ENCODE peak calls at places on chromosomes 11 and 22, in four cellular contexts. C is heart left ventricle, B is brain microvascular endothelial cell, X is cardiac muscle cell. Q is an unnamed sample.
A peak's percentile ranks its signal among the peaks of the same experiment; 100 is the strongest.

GRCh38 chr22:50035131-50035881 is 22.7 kb upstream of the IL17REL start:
- DNase-seq in X (no peak), C (no peak), B (no peak), Q (no peak)

GRCh38 chr11:45087301-45087700 is 59.1 kb upstream of the PRDM11 start:
- DNase-seq in B (peak; percentile 34), C (no peak), X (no peak), Q (no peak)

GRCh38 chr11:31870609-31871309 is 59.6 kb upstream of the PAX6 start:
- DNase-seq in X (peak; percentile 70), B (peak; percentile 39), C (peak; percentile 13), Q (peak; percentile 53)

GRCh38 chr11:20397281-20397680 is 9.8 kb downstream of the PRMT3 start:
- DNase-seq in X (peak; percentile 36), B (peak; percentile 47), C (no peak), Q (no peak)

GRCh38 chr11:20045098-20045688 is 115.1 kb downstream of the DBX1 start:
- DNase-seq in X (no peak), C (peak; percentile 78), B (no peak), Q (no peak)

GRCh38 chr22:31230155-31230870 is 18.2 kb downstream of the LIMK2 start:
- DNase-seq in B (no peak), X (no peak), C (no peak), Q (no peak)

GRCh38 chr11:67302571-67303131 is 679 bp upstream of the SSH3 start:
- DNase-seq in C (peak; percentile 43), B (peak; percentile 17), X (peak; percentile 39), Q (no peak)

GRCh38 chr22:46070215-46070721 is 80.1 kb upstream of the PPARA start:
- DNase-seq in B (no peak), C (peak; percentile 68), X (peak; percentile 16), Q (peak; percentile 94)

GRCh38 chr11:35714882-35715612 is 52.5 kb downstream of the TRIM44 start:
- DNase-seq in B (peak; percentile 86), C (no peak), X (no peak), Q (no peak)

GRCh38 chr11:74611369-74611861 is 19.0 kb downstream of the POLD3 start:
- DNase-seq in B (no peak), X (peak; percentile 18), C (no peak), Q (no peak)

GRCh38 chr11:8759634-8760033 is 77.0 kb downstream of the RPL27A start:
- DNase-seq in C (no peak), B (no peak), X (no peak), Q (peak; percentile 70)

GRCh38 chr11:34997872-34998548 is 81.6 kb downstream of the PDHX start:
- DNase-seq in B (no peak), C (no peak), X (no peak), Q (no peak)

GRCh38 chr11:103067118-103067517 is 24.8 kb downstream of the DCUN1D5 start:
- DNase-seq in C (no peak), X (no peak), B (no peak), Q (no peak)

GRCh38 chr11:40037005-40037404 is 1422.4 kb downstream of the LRRC4C start:
- DNase-seq in B (no peak), X (peak; percentile 30), C (no peak), Q (no peak)

GRCh38 chr11:848380-848931 is 5.8 kb downstream of the TSPAN4 start:
- DNase-seq in C (no peak), B (no peak), X (peak; percentile 61), Q (no peak)

DNA sequence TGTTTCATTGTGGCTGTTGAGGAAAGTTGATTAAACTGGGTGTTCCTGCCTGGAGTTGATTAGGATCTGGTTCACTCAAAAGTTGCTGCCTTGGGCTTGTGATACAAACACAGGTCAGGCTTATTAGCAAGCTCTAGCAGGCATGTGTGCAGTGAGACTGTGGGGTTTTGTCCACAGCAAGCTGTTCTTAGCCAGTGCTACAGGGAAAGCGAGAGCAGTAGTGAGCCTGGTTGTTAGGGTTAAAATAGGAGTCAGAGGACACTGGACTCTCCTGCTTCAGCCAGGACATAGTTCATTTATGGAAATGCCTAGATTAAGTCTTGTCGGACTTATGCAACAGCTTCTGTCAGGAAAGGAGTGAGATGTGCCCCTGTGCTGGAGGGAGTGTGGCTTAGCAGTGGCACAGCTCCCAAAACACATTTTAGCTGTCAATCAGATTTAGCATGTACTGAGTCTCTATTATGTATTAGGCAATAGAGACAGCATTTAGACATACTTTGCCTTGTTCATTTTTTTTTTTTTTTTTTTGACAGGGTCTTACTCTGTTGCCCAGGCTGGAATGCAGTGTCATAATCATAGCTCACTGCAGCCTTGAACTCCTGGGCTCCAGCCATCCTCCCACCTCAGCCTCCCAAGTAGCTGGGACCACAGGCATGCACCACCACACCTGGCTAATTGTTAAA is 8.7 kb downstream of the SNRPD3 start:
- DNase-seq in X (no peak), C (peak; percentile 53), B (no peak), Q (no peak)
- H3K36me3 ChIP-seq in X (peaks cover 18% of the 10 kb centered on the region), C (peaks cover 2% of the 10 kb centered on the region), B (peaks cover 32% of the 10 kb centered on the region), Q (peaks cover 5% of the 10 kb centered on the region)

GRCh38 chr22:29689201-29689871 is 30.5 kb upstream of the CABP7 start:
- DNase-seq in X (no peak), C (no peak), B (no peak), Q (no peak)

GRCh38 chr22:29691636-29692326 is 28.0 kb upstream of the CABP7 start:
- DNase-seq in B (no peak), X (no peak), C (no peak), Q (no peak)

GRCh38 chr22:29692327-29692640 is 27.5 kb upstream of the CABP7 start:
- DNase-seq in X (no peak), B (no peak), C (no peak), Q (no peak)

GRCh38 chr22:29690481-29690880 is 29.3 kb upstream of the CABP7 start:
- DNase-seq in C (no peak), X (no peak), B (no peak), Q (no peak)

DNA sequence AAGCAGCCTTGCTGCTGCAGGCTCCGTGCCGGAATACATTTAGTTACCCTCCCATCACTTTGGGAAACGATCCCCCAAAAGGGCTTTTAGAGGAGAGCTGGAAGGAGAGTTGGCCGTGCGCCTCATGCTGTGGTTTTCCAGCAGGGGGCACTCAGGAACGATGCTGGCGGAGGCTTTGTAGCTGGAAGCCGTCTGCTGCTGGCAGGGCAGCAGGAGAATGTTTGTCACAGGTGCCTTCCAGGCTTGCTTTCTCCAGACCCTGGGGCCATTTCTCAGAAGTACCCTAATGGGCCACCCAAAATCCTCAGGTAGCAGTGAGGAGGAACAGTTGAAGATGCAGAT is 30.0 kb upstream of the CABP7 start:
- DNase-seq in C (peak; percentile 45), X (peak; percentile 75), B (peak; percentile 22), Q (peak; percentile 67)
- TF ChIP-seq CTCF in C (peak; percentile 74), X (peak; percentile 83), B (peak; percentile 93), Q (peak; percentile 79)

DNA sequence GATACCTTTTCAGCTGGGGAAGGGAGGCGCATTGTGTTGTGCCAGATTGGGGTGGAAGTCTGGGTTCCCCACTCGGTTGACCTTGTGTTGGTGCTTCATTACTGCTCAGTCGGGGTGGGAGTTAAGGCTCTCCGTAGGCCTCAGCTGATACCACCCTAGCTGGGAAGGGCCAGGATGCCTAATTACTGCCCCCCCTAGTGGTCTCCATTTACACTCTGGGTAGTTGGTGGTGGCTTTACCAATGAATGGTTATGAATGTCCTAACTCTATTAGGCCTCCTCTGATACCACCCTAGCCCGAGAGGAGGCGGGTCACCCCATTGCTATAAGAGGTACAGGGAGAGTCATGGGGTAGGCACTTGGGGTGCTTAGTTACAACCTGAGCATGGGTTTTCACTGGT is 27.5 kb upstream of the HIKESHI start:
- DNase-seq in B (no peak), X (peak; percentile 34), C (no peak), Q (no peak)
- H3K36me3 ChIP-seq in B (no peaks in the 10 kb centered on the region), X (peaks cover 18% of the 10 kb centered on the region), C (peaks cover 12% of the 10 kb centered on the region), Q (peaks cover 45% of the 10 kb centered on the region)

GRCh38 chr11:122656631-122657101 is 1.1 kb downstream of the UBASH3B start:
- DNase-seq in X (peak; percentile 24), C (peak; percentile 44), B (no peak), Q (peak; percentile 66)
- TF ChIP-seq CTCF in X (no peak), C (no peak), B (peak; percentile 19), Q (no peak)

DNA sequence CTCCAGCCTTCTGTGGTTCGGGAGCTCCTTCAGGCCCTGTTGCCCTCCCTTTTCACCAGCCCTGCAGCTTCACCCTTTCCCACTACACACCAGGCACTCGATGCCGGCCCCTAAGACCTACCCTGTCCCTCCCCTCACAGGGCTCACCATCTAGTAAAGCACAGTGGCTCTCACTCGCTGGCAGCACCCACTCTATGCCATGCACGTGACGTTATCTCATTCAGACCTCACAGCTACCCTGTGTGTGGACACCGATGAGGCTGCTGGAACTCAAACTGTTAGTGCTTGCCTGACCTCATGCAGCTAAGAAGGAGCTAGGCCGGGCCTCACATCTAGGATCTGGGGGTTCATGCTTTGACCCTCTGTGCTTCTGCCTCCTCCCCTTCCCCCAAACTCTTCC is 45.5 kb downstream of the SCN3B start:
- DNase-seq in C (no peak), B (no peak), X (no peak), Q (no peak)
- H3K36me3 ChIP-seq in C (no peaks in the 10 kb centered on the region), B (peaks cover 7% of the 10 kb centered on the region), X (peaks cover 35% of the 10 kb centered on the region), Q (peaks cover 58% of the 10 kb centered on the region)

GRCh38 chr11:10401275-10401674 is 53.8 kb upstream of the AMPD3 start:
- DNase-seq in B (no peak), X (no peak), C (no peak), Q (no peak)
- TF ChIP-seq CTCF in B (peak; percentile 9), X (peak; percentile 13), C (no peak), Q (no peak)

GRCh38 chr11:7031346-7031957 is 11.2 kb downstream of the NLRP14 start:
- DNase-seq in X (no peak), C (no peak), B (no peak), Q (no peak)

GRCh38 chr11:7032692-7033091 is 12.4 kb downstream of the NLRP14 start:
- DNase-seq in X (no peak), B (no peak), C (no peak), Q (no peak)

GRCh38 chr11:7030836-7031235 is 10.6 kb downstream of the NLRP14 start:
- DNase-seq in C (no peak), X (no peak), B (no peak), Q (no peak)

GRCh38 chr11:7028141-7028540 is 7.9 kb downstream of the NLRP14 start:
- DNase-seq in C (no peak), B (no peak), X (no peak), Q (no peak)

GRCh38 chr11:7034019-7034418 is 13.7 kb downstream of the NLRP14 start:
- DNase-seq in X (no peak), B (no peak), C (no peak), Q (no peak)
- H3K36me3 ChIP-seq in X (no peaks in the 10 kb centered on the region), B (no peaks in the 10 kb centered on the region), C (no peaks in the 10 kb centered on the region), Q (no peaks in the 10 kb centered on the region)

Q was measured in psoas muscle.